ENCODE peak calls at places on chromosomes 16 and 17, in nine cellular contexts. X is stimulated activated CD4-positive, alpha-beta T cell treated with anti-CD3 and anti-CD28 coated beads, Interleukin-4, amount 100 ng/mL, for 4 hours; J is heart left ventricle; Q is ovary; H is GM10248; G is H9; Y is HL-60; S is activated CD4-positive, alpha-beta T cell treated with anti-CD3 and anti-CD28 coated beads, Interleukin-2, amount 50 U/mL, for 4 hours; I is hypothalamus. V is an unnamed sample.

GRCh38 chr16:53224932-53225533 is 170.2 kb downstream of the CHD9 start:
- DNase-seq in X (no peak), S (no peak), Q (no peak), H (no peak), J (no peak), Y (peak), I (no peak), G (no peak), V (no peak)

GRCh38 chr16:73092236-73092781 is 44.4 kb upstream of the ZFHX3 start:
- DNase-seq in I (peak), H (no peak), Q (no peak), X (no peak), J (no peak), S (no peak), G (no peak), Y (no peak), V (no peak)

GRCh38 chr17:5329784-5330557 is 47.9 kb downstream of the RABEP1 start:
- DNase-seq in H (peak), Q (no peak), J (no peak), Y (no peak), G (no peak), X (no peak), I (no peak), S (no peak), V (no peak)

GRCh38 chr17:61700252-61700651 is 109.2 kb upstream of the NACA2 start:
- DNase-seq in S (no peak), G (no peak), H (no peak), Q (no peak), J (no peak), I (no peak), Y (no peak), X (no peak), V (no peak)

GRCh38 chr17:17698869-17699351 is 17.7 kb downstream of the RAI1 start:
- DNase-seq in I (no peak), S (no peak), Y (no peak), J (no peak), X (no peak), H (no peak), G (peak), Q (no peak), V (peak)

GRCh38 chr16:27316038-27316680 is 2.4 kb downstream of the IL4R start:
- DNase-seq in H (no peak), Q (no peak), J (no peak), S (no peak), Y (no peak), X (no peak), I (no peak), G (no peak), V (no peak)

GRCh38 chr17:4375039-4375748 is 8.7 kb upstream of the UBE2G1 start:
- DNase-seq in Y (no peak), Q (no peak), I (no peak), H (peak), G (no peak), X (peak), S (peak), J (no peak), V (no peak)

GRCh38 chr17:72445055-72445991 is 324.5 kb downstream of the SOX9 start:
- DNase-seq in H (no peak), G (no peak), S (no peak), X (no peak), Y (no peak), J (no peak), I (peak), Q (no peak), V (no peak)

GRCh38 chr16:49800876-49801275 is 55.0 kb downstream of the ZNF423 start:
- DNase-seq in S (no peak), Q (no peak), X (no peak), I (no peak), G (no peak), H (peak), Y (no peak), J (no peak), V (no peak)